ENCODE peak calls at places on chromosomes 11 and 22, in nine cellular contexts. I is T-cell; H is transverse colon; G is upper lobe of left lung; W is fibroblast of the aortic adventitia; M is central memory CD4-positive, alpha-beta T cell; T is AG08396; E is heart right ventricle; O is astrocyte of the cerebellum. Z is an unnamed sample.

GRCh38 chr11:62445314-62445740 is 26.5 kb downstream of the SCGB1A1 start:
- DNase-seq in G (no peak), E (peak), I (no peak), W (peak), O (peak), M (no peak), H (peak), T (peak), Z (peak)

GRCh38 chr22:47395481-47395880 is 633.0 kb downstream of the TBC1D22A start:
- DNase-seq in T (no peak), M (no peak), W (no peak), I (no peak), H (no peak), G (no peak), O (peak), E (no peak), Z (no peak)

GRCh38 chr11:117861151-117862018 is 15.1 kb downstream of the FXYD6 start:
- DNase-seq in M (no peak), O (no peak), H (no peak), I (no peak), E (peak), T (no peak), W (no peak), G (no peak), Z (peak)

GRCh38 chr11:119432484-119433368 is 9.8 kb upstream of the THY1 start:
- DNase-seq in O (peak), G (no peak), E (no peak), M (no peak), I (no peak), W (peak), T (peak), H (no peak), Z (no peak)

GRCh38 chr11:7600205-7600775 is 73.0 kb downstream of the CYB5R2 start:
- DNase-seq in I (no peak), M (no peak), T (peak), O (no peak), E (no peak), H (peak), W (peak), G (no peak), Z (peak)

GRCh38 chr11:45921561-45922424 is 663 bp upstream of the LARGE2 start:
- DNase-seq in I (peak), H (peak), M (no peak), G (peak), O (no peak), T (peak), E (no peak), W (no peak), Z (no peak)

GRCh38 chr11:70063555-70063954 is 14.6 kb upstream of the ANO1 start:
- DNase-seq in G (no peak), O (no peak), M (no peak), H (no peak), I (no peak), W (no peak), E (no peak), T (no peak), Z (peak)

GRCh38 chr11:65589444-65590239 is 6.0 kb downstream of the KCNK7 start:
- DNase-seq in G (peak), H (peak), W (no peak), M (no peak), E (no peak), T (no peak), I (no peak), O (no peak), Z (no peak)

GRCh38 chr22:32334640-32335365 is 22.9 kb upstream of the RFPL3 start:
- DNase-seq in M (no peak), O (no peak), G (no peak), H (no peak), E (peak), I (no peak), T (no peak), W (no peak), Z (peak)

GRCh38 chr11:7492253-7492652 is 6.9 kb downstream of the OLFML1 start:
- DNase-seq in G (no peak), H (no peak), M (no peak), O (no peak), I (no peak), T (no peak), E (no peak), W (peak), Z (no peak)

GRCh38 chr22:22746963-22747933 is 102.8 kb downstream of the GGTLC2 start:
- DNase-seq in W (no peak), G (no peak), M (no peak), O (no peak), H (peak), I (no peak), E (no peak), T (no peak), Z (no peak)

GRCh38 chr22:45010532-45010900 is 711 bp upstream of the PHF21B start:
- DNase-seq in M (no peak), T (no peak), W (no peak), G (no peak), H (no peak), E (no peak), O (no peak), I (no peak), Z (no peak)

GRCh38 chr11:9754041-9754471 is 90.2 kb downstream of the SWAP70 start:
- DNase-seq in T (no peak), G (no peak), I (no peak), H (no peak), M (no peak), O (no peak), W (peak), E (no peak), Z (no peak)

GRCh38 chr11:47766363-47767227 is 546 bp downstream of the FNBP4 start:
- DNase-seq in E (peak), G (peak), M (peak), I (peak), H (peak), O (peak), T (peak), W (peak), Z (peak)

GRCh38 chr11:129625930-129626329 is 189.7 kb upstream of the TMEM45B start:
- DNase-seq in M (no peak), I (no peak), H (no peak), T (no peak), W (no peak), E (no peak), O (no peak), G (no peak), Z (no peak)

GRCh38 chr11:109994896-109995295 is 98.3 kb upstream of the ZC3H12C start:
- DNase-seq in I (no peak), G (no peak), H (no peak), W (no peak), E (no peak), O (no peak), M (no peak), T (no peak), Z (no peak)

GRCh38 chr22:22109693-22110466 is 127.3 kb upstream of the TOP3B start:
- DNase-seq in T (no peak), G (no peak), M (no peak), W (no peak), E (no peak), I (no peak), O (no peak), H (no peak), Z (no peak)

GRCh38 chr11:33384251-33384650 is 127.1 kb downstream of the HIPK3 start:
- DNase-seq in T (no peak), M (no peak), W (no peak), E (no peak), G (no peak), O (no peak), H (no peak), I (no peak), Z (no peak)

GRCh38 chr11:62345862-62346261 is 8.6 kb downstream of the ASRGL1 start:
- DNase-seq in M (no peak), G (no peak), O (no peak), E (no peak), I (no peak), H (peak), W (no peak), T (no peak), Z (no peak)

GRCh38 chr22:43889366-43890253 is 2.2 kb downstream of the PNPLA5 start:
- DNase-seq in M (no peak), I (no peak), H (no peak), W (peak), T (peak), G (no peak), O (no peak), E (no peak), Z (no peak)

GRCh38 chr11:66063900-66064299 is 6.2 kb upstream of the PACS1 start:
- DNase-seq in M (no peak), G (no peak), T (no peak), O (no peak), I (no peak), H (no peak), W (no peak), E (no peak), Z (no peak)

Z was measured in right atrium auricular region.